ENCODE peak calls at places on chromosomes 12 and 14, in seven cellular contexts. D is HepG2, B is Panc1, A is HCT116, Y is upper lobe of left lung, G is GM12878, J is K562. N is an unnamed sample.

GRCh38 chr14:97916100-97916499 is 1118.9 kb downstream of the VRK1 start:
- ATAC-seq in D (no peak), B (no peak), A (no peak), Y (no peak), G (no peak), J (no peak), N (no peak)

GRCh38 chr12:54375258-54375579 is 9.3 kb downstream of the ZNF385A start:
- ATAC-seq in D (no peak), B (no peak), A (no peak), Y (no peak), G (no peak), J (no peak), N (no peak)

GRCh38 chr12:57051011-57051410 is 1.1 kb upstream of the MYO1A start:
- ATAC-seq in D (no peak), B (no peak), A (no peak), Y (no peak), G (no peak), J (no peak), N (no peak)

GRCh38 chr12:42299392-42300308 is 26.2 kb downstream of the ZCRB1 start:
- ATAC-seq in D (no peak), B (no peak), A (no peak), Y (no peak), G (peak; percentile 88), J (peak; percentile 34), N (no peak)

GRCh38 chr14:95526483-95527391 is 8.1 kb upstream of the GLRX5 start:
- ATAC-seq in D (no peak), B (no peak), A (no peak), Y (no peak), G (no peak), J (peak; percentile 13), N (peak; percentile 38)

GRCh38 chr14:61438497-61438859 is 117.1 kb downstream of the PRKCH start:
- ATAC-seq in D (no peak), B (peak; percentile 21), A (peak; percentile 39), Y (peak; percentile 27), G (peak; percentile 67), J (no peak), N (peak; percentile 67)

GRCh38 chr14:39185256-39186049 is 10.4 kb downstream of the PNN start:
- ATAC-seq in D (no peak), B (no peak), A (peak; percentile 12), Y (no peak), G (no peak), J (peak; percentile 31), N (no peak)

GRCh38 chr12:52183971-52184370 is 7.8 kb downstream of the KRT80 start:
- ATAC-seq in D (no peak), B (no peak), A (no peak), Y (no peak), G (no peak), J (no peak), N (no peak)

GRCh38 chr12:42094277-42094676 is 50.4 kb downstream of the GXYLT1 start:
- ATAC-seq in D (no peak), B (no peak), A (peak; percentile 86), Y (no peak), G (no peak), J (peak; percentile 95), N (no peak)

GRCh38 chr12:8742501-8742900 is 44.7 kb downstream of the RIMKLB start:
- ATAC-seq in D (no peak), B (no peak), A (no peak), Y (no peak), G (no peak), J (no peak), N (no peak)

GRCh38 chr12:13454991-13455696 is 258.6 kb downstream of the EMP1 start:
- ATAC-seq in D (no peak), B (no peak), A (no peak), Y (no peak), G (peak; percentile 89), J (no peak), N (no peak)

GRCh38 chr12:7005288-7005687 is 13.0 kb downstream of the LPCAT3 start:
- ATAC-seq in D (no peak), B (no peak), A (no peak), Y (no peak), G (no peak), J (no peak), N (no peak)

GRCh38 chr14:34660796-34661195 is 30.8 kb upstream of the SNX6 start:
- ATAC-seq in D (no peak), B (no peak), A (no peak), Y (no peak), G (no peak), J (no peak), N (no peak)

GRCh38 chr12:3230758-3231375 is 153.7 kb downstream of the TSPAN9 start:
- ATAC-seq in D (no peak), B (no peak), A (no peak), Y (no peak), G (no peak), J (no peak), N (no peak)

GRCh38 chr14:44982594-44982993 is 20.6 kb downstream of the TOGARAM1 start:
- ATAC-seq in D (no peak), B (no peak), A (no peak), Y (no peak), G (peak; percentile 13), J (no peak), N (no peak)

GRCh38 chr14:77000340-77001235 is 27.9 kb downstream of the IRF2BPL start:
- ATAC-seq in D (no peak), B (peak; percentile 31), A (no peak), Y (no peak), G (peak; percentile 57), J (peak; percentile 74), N (peak; percentile 86)

GRCh38 chr12:114812384-114812783 is 128.4 kb upstream of the TBX3 start:
- ATAC-seq in D (no peak), B (no peak), A (no peak), Y (no peak), G (no peak), J (no peak), N (no peak)

GRCh38 chr14:64656986-64657385 is 47.2 kb upstream of the PLEKHG3 start:
- ATAC-seq in D (no peak), B (no peak), A (no peak), Y (no peak), G (no peak), J (no peak), N (peak; percentile 67)

GRCh38 chr12:20404576-20405346 is 36.4 kb downstream of the PDE3A start:
- ATAC-seq in D (no peak), B (no peak), A (no peak), Y (no peak), G (peak; percentile 52), J (no peak), N (peak; percentile 31)

GRCh38 chr14:24074625-24075484 is 3.5 kb downstream of the CPNE6 start:
- ATAC-seq in D (peak; percentile 8), B (no peak), A (no peak), Y (no peak), G (no peak), J (no peak), N (no peak)

GRCh38 chr12:15996948-15997347 is 85.8 kb downstream of the DERA start:
- ATAC-seq in D (no peak), B (no peak), A (no peak), Y (no peak), G (no peak), J (no peak), N (no peak)

GRCh38 chr12:15997910-15998309 is 86.8 kb downstream of the DERA start:
- ATAC-seq in D (no peak), B (no peak), A (no peak), Y (no peak), G (no peak), J (no peak), N (no peak)

GRCh38 chr12:15995801-15996200 is 84.7 kb downstream of the DERA start:
- ATAC-seq in D (no peak), B (no peak), A (no peak), Y (no peak), G (no peak), J (no peak), N (no peak)

GRCh38 chr12:15996254-15996653 is 85.1 kb downstream of the DERA start:
- ATAC-seq in D (no peak), B (no peak), A (peak; percentile 60), Y (no peak), G (peak; percentile 30), J (peak; percentile 60), N (no peak)
- TF ChIP-seq CTCF in D (peak; percentile 23), B (no peak), A (no peak), Y (no peak), G (no peak), J (no peak), N (no peak)

GRCh38 chr12:119781804-119782203 is 95.3 kb downstream of the CIT start:
- ATAC-seq in D (no peak), B (no peak), A (no peak), Y (no peak), G (peak; percentile 31), J (peak; percentile 67), N (no peak)
- H3K9me3 ChIP-seq in D (no peaks in the 10 kb centered on the region), B (no peaks in the 10 kb centered on the region), A (no peaks in the 10 kb centered on the region), Y (no peaks in the 10 kb centered on the region), G (no peaks in the 10 kb centered on the region), J (no peaks in the 10 kb centered on the region), N (no peaks in the 10 kb centered on the region)

DNA sequence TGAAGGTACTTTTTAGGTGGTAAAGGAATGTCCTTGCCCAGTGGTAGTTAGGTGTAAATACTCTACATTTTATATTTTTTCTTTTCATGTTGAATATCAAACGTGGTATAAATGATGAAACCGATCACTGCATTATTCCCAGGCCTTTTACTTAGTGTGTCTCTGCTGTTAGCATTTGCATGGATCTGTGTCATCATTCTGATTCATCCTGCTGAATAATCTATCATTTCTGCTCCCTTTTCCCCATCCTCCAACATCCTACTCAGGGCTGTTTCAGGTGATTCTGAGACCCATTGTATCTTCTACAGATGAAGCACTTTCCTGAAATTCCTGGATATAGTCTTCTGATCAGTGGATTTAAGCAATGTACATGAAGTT is 61.0 kb upstream of the PTHLH start:
- ATAC-seq in D (no peak), B (no peak), A (no peak), Y (no peak), G (no peak), J (no peak), N (no peak)
- TF ChIP-seq POLR2AphosphoS5 in D (no peak), B (no peak), A (no peak), Y (no peak), G (no peak), J (no peak), N (no peak)

GRCh38 chr12:106915635-106916026 is 40.1 kb upstream of the TMEM263 start:
- ATAC-seq in D (no peak), B (no peak), A (no peak), Y (no peak), G (peak; percentile 18), J (no peak), N (no peak)

GRCh38 chr12:106919910-106920544 is 35.7 kb upstream of the TMEM263 start:
- ATAC-seq in D (no peak), B (no peak), A (peak; percentile 66), Y (no peak), G (peak; percentile 55), J (peak; percentile 69), N (no peak)

GRCh38 chr12:106917503-106917902 is 38.2 kb upstream of the TMEM263 start:
- ATAC-seq in D (no peak), B (no peak), A (no peak), Y (no peak), G (no peak), J (no peak), N (no peak)

GRCh38 chr12:106914796-106915634 is 40.7 kb upstream of the TMEM263 start:
- ATAC-seq in D (no peak), B (no peak), A (no peak), Y (no peak), G (peak; percentile 82), J (no peak), N (no peak)

DNA sequence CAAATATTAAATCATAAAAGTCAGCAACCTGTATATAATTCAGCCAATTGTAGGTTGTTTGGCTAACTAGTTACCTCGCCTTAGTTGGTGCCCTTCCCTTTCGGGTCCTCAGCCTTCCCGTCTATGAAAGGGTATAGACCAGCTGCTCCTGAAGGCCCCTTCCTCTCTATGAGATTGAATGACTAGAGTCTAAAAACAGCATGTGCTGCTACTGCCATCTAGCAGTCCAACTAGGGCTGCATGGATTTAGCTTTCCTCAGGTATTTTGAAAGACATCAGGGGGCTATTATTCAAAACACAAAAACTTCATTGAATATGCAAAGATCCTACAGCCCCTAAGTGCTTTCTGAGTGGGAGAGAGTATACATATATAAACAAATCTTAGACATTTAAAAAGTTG is 37.0 kb upstream of the TMEM263 start:
- ATAC-seq in D (peak; percentile 70), B (peak; percentile 71), A (peak; percentile 79), Y (no peak), G (peak; percentile 36), J (peak; percentile 75), N (no peak)
- TF ChIP-seq CTCF in D (peak; percentile 78), B (peak; percentile 85), A (peak; percentile 62), Y (no peak), G (peak; percentile 48), J (peak; percentile 68), N (no peak)